ENCODE peak calls at places on chromosomes 1 and 21, in nine cellular contexts. C is HCT116, S is breast epithelium, Z is tibial nerve, T is body of pancreas, I is testis, A is spleen, O is adrenal gland, F is ovary. N is an unnamed sample.

GRCh38 chr1:169538998-169539871 is 47.0 kb downstream of the F5 start:
- DNase-seq in C (peak; percentile 18), S (no peak), Z (no peak), T (no peak), I (no peak), A (no peak), O (no peak), F (no peak), N (no peak)

GRCh38 chr1:65039508-65039907 is 73.2 kb upstream of the JAK1 start:
- DNase-seq in C (no peak), S (no peak), Z (no peak), T (no peak), I (no peak), A (no peak), O (no peak), F (no peak), N (no peak)

GRCh38 chr1:89974211-89974610 is 20.7 kb upstream of the ZNF326 start:
- DNase-seq in C (no peak), S (no peak), Z (no peak), T (no peak), I (no peak), A (no peak), O (no peak), F (no peak), N (no peak)

GRCh38 chr1:46244656-46245371 is 2.7 kb upstream of the RAD54L start:
- DNase-seq in C (no peak), S (no peak), Z (no peak), T (no peak), I (no peak), A (no peak), O (no peak), F (no peak), N (no peak)

GRCh38 chr1:112284796-112285195 is 111.2 kb upstream of the CTTNBP2NL start:
- DNase-seq in C (no peak), S (no peak), Z (no peak), T (no peak), I (no peak), A (no peak), O (no peak), F (no peak), N (no peak)

GRCh38 chr1:59601032-59601431 is 213.7 kb upstream of the HOOK1 start:
- DNase-seq in C (no peak), S (no peak), Z (no peak), T (no peak), I (no peak), A (no peak), O (no peak), F (no peak), N (no peak)

GRCh38 chr1:62599044-62599443 is 1.7 kb downstream of the ANGPTL3 start:
- DNase-seq in C (no peak), S (no peak), Z (no peak), T (no peak), I (no peak), A (no peak), O (no peak), F (no peak), N (no peak)

GRCh38 chr1:219659005-219659632 is 46.2 kb upstream of the ZC3H11B start:
- DNase-seq in C (no peak), S (no peak), Z (no peak), T (no peak), I (no peak), A (no peak), O (no peak), F (no peak), N (no peak)

GRCh38 chr21:27424601-27425000 is 457.7 kb upstream of the ADAMTS5 start:
- DNase-seq in C (no peak), S (no peak), Z (no peak), T (no peak), I (no peak), A (no peak), O (no peak), F (no peak), N (no peak)

GRCh38 chr1:108605633-108606032 is 45.7 kb downstream of the EEIG2 start:
- DNase-seq in C (no peak), S (no peak), Z (no peak), T (no peak), I (no peak), A (no peak), O (no peak), F (no peak), N (no peak)

GRCh38 chr1:4468386-4468785 is 186.0 kb upstream of the AJAP1 start:
- DNase-seq in C (no peak), S (no peak), Z (no peak), T (no peak), I (no peak), A (no peak), O (no peak), F (no peak), N (no peak)

GRCh38 chr1:225871374-225872074 is 10.7 kb downstream of the TMEM63A start:
- DNase-seq in C (no peak), S (no peak), Z (no peak), T (no peak), I (no peak), A (peak; percentile 32), O (no peak), F (no peak), N (no peak)

GRCh38 chr21:45478115-45478801 is 64.0 kb downstream of the SLC19A1 start:
- DNase-seq in C (peak; percentile 12), S (peak; percentile 71), Z (peak; percentile 69), T (peak; percentile 59), I (peak; percentile 79), A (peak; percentile 93), O (peak; percentile 62), F (peak; percentile 74), N (peak; percentile 57)

GRCh38 chr1:29105822-29106221 is 17.9 kb downstream of the TMEM200B start:
- DNase-seq in C (no peak), S (no peak), Z (no peak), T (no peak), I (no peak), A (no peak), O (no peak), F (no peak), N (no peak)

DNA sequence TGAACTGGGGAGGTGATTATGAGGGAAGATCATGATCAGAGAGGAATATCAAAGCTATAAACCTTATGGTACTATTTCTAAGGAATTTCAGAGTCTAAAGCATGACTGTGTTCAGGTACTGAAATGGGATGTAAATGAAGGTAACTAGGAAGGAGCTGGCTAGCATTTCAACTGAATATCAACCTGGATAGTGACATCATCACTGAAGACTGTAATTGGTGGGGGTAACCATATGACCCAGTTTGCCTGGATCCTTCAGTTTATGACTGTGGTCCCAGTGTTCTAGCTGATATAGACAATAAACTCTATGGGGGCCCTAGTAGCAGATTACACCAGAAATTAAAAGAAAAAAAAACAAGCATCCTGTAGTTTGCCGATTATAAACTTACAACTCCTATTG is 120.8 kb downstream of the APP start:
- DNase-seq in C (no peak), S (no peak), Z (no peak), T (no peak), I (no peak), A (no peak), O (no peak), F (no peak), N (no peak)
- TF ChIP-seq POLR2A in C (no peak), S (no peak), Z (no peak), T (no peak), I (no peak), A (no peak), O (no peak), F (no peak), N (no peak)

DNA sequence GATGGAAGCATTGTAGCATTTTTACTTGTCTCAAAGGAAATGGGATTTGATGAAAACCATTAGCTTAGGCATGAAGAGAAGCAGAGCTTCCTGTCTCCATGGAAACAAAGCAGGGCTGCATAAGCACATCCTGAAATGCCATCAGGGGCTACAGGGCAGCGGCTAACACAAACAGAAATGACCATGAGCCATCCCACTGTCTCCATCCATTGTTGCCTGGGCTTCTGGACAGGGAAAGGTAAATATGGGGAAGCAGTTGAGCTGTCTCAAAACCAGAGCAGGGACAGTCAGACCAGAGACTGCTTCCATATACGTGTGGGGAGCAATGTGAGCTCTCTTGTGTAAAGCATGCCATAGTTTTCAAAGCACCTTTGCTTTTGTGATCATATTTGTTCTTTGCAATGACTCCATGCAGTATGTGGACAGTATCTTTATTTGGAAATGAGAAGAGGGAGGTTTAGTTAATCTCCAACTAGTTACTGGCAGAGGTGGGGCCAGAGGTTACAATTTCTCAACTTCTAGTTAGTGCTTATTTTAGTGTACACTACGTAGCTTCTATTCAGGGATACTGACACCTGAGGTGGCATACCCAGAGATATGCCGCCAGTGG is 176.1 kb downstream of the CACNA1E start:
- DNase-seq in C (no peak), S (no peak), Z (no peak), T (no peak), I (no peak), A (no peak), O (no peak), F (no peak), N (no peak)
- H3K4me3 ChIP-seq in C (no peak overlapping the region), S (no peak overlapping the region), Z (no peak overlapping the region), T (no peak overlapping the region), I (no peak overlapping the region), A (no peak overlapping the region), O (no peak overlapping the region), F (no peak overlapping the region), N (no peak overlapping the region)

DNA sequence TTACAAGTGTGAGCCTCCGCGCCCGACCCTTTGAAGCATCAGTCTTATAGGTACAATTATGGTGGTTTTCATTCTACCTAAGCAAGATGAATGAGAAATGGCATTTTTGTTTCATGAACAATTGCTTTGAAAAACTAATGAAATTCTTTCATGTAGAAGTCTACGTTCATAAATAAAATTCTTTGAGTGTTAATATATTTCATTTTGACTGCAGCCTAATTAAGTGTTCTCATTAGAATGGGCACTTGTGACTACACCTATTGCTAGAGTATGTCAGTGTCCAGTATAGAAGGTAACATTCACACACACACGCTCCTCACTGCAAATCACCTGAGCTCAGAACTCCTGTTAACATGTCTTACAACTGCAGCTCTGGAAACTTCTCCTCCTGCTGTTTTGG is at the start of gene KRTAP15-1:
- DNase-seq in C (no peak), S (no peak), Z (no peak), T (no peak), I (no peak), A (no peak), O (no peak), F (no peak), N (no peak)
- TF ChIP-seq POLR2A in C (no peak), S (no peak), Z (no peak), T (no peak), I (no peak), A (no peak), O (no peak), F (no peak), N (no peak)

GRCh38 chr1:14924012-14924452 is 229.5 kb upstream of the TMEM51 start:
- DNase-seq in C (peak; percentile 6), S (peak; percentile 73), Z (no peak), T (peak; percentile 66), I (peak; percentile 81), A (peak; percentile 89), O (peak; percentile 75), F (peak; percentile 79), N (peak; percentile 63)

GRCh38 chr1:14926818-14927555 is 226.6 kb upstream of the TMEM51 start:
- DNase-seq in C (no peak), S (no peak), Z (no peak), T (no peak), I (no peak), A (no peak), O (no peak), F (no peak), N (no peak)

GRCh38 chr1:14924455-14925325 is 228.9 kb upstream of the TMEM51 start:
- DNase-seq in C (no peak), S (peak; percentile 63), Z (no peak), T (peak; percentile 64), I (peak; percentile 59), A (peak; percentile 81), O (peak; percentile 71), F (peak; percentile 75), N (peak; percentile 50)

GRCh38 chr1:14925336-14926136 is 228.0 kb upstream of the TMEM51 start:
- DNase-seq in C (no peak), S (no peak), Z (no peak), T (no peak), I (no peak), A (no peak), O (no peak), F (no peak), N (no peak)

GRCh38 chr1:14926214-14926613 is 227.3 kb upstream of the TMEM51 start:
- DNase-seq in C (no peak), S (no peak), Z (no peak), T (no peak), I (no peak), A (no peak), O (no peak), F (no peak), N (no peak)
- H3K4me3 ChIP-seq in C (no peak overlapping the region), S (no peak overlapping the region), Z (no peak overlapping the region), T (no peak overlapping the region), I (no peak overlapping the region), A (peak overlapping the region; percentile 60), O (no peak overlapping the region), F (no peak overlapping the region), N (no peak overlapping the region)

N was measured in prostate gland.